ENCODE peak calls at places on chromosome 22, in five cellular contexts. D, S, G, P and X are unnamed samples.
A peak's percentile ranks its signal among the peaks of the same experiment; 100 is the strongest.

GRCh38 chr22:46029036-46029435 is 52.1 kb upstream of the WNT7B start:
- DNase-seq in G (no peak), D (no peak), S (no peak), P (no peak), X (no peak)

GRCh38 chr22:19592464-19592863 is 68.3 kb upstream of the CLDN5 start:
- DNase-seq in S (no peak), P (no peak), D (no peak), G (no peak), X (no peak)

GRCh38 chr22:21016644-21017420 is 1.9 kb downstream of the P2RX6 start:
- DNase-seq in G (no peak), S (no peak), D (no peak), P (no peak), X (no peak)

GRCh38 chr22:32502346-32502745 is 27.7 kb downstream of the FBXO7 start:
- DNase-seq in S (no peak), G (no peak), D (no peak), P (no peak), X (peak; percentile 7)

GRCh38 chr22:39251762-39252460 is 7.1 kb upstream of the PDGFB start:
- DNase-seq in P (no peak), G (no peak), S (no peak), D (no peak), X (peak; percentile 70)

GRCh38 chr22:33873186-33873585 is 47.1 kb downstream of the LARGE1 start:
- DNase-seq in S (no peak), G (no peak), D (no peak), P (no peak), X (no peak)

GRCh38 chr22:49627217-49628181 is 200.2 kb downstream of the BRD1 start:
- DNase-seq in S (no peak), D (no peak), G (no peak), P (no peak), X (no peak)

GRCh38 chr22:32354360-32355351 is 3.0 kb upstream of the RFPL3 start:
- DNase-seq in G (peak; percentile 21), P (no peak), S (peak; percentile 2), D (no peak), X (peak; percentile 41)

GRCh38 chr22:36097880-36098279 is 62.7 kb downstream of the APOL3 start:
- DNase-seq in S (no peak), D (no peak), P (no peak), G (peak; percentile 27), X (peak; percentile 62)

GRCh38 chr22:49790912-49791311 is 36.8 kb downstream of the BRD1 start:
- DNase-seq in G (no peak), D (no peak), S (no peak), P (no peak), X (no peak)

GRCh38 chr22:28151241-28151640 is 232.2 kb upstream of the PITPNB start:
- DNase-seq in G (no peak), S (no peak), D (no peak), P (no peak), X (no peak)

GRCh38 chr22:45511847-45512261 is 9.2 kb downstream of the FBLN1 start:
- DNase-seq in D (no peak), P (no peak), G (no peak), S (peak; percentile 87), X (peak; percentile 30)

GRCh38 chr22:45101828-45102227 is 61.9 kb upstream of the NUP50 start:
- DNase-seq in D (peak; percentile 34), P (peak; percentile 50), G (peak; percentile 15), S (peak; percentile 65), X (peak; percentile 74)

GRCh38 chr22:24067587-24068376 is 56.7 kb downstream of the CABIN1 start:
- DNase-seq in S (no peak), G (no peak), P (no peak), D (no peak), X (no peak)

GRCh38 chr22:45889539-45890350 is 87.2 kb downstream of the WNT7B start:
- DNase-seq in P (no peak), G (no peak), D (no peak), S (no peak), X (no peak)

GRCh38 chr22:17575681-17576080 is 12.4 kb downstream of the SLC25A18 start:
- DNase-seq in D (no peak), G (no peak), P (no peak), S (no peak), X (no peak)